ENCODE peak calls at places on chromosomes 12 and 14, in seven cellular contexts. One of them, this sample, is unnamed. For H3K27me3, the result is how much of the 10 kb centered on the place peaks cover.

GRCh38 chr14:23182372-23183014 is 967 bp downstream of the SLC7A8 start:
- DNase-seq in Panc1: no peak
- DNase-seq in GM23338: peak
- DNase-seq in upper lobe of right lung: peak
- DNase-seq in left ventricle myocardium inferior: no peak
- DNase-seq in hepatocyte: peak
- DNase-seq in CD8-positive, alpha-beta T cell: peak
- DNase-seq in this sample: peak

GRCh38 chr14:103104654-103105511 is 10.4 kb downstream of the EXOC3L4 start:
- DNase-seq in Panc1: no peak
- DNase-seq in GM23338: peak
- DNase-seq in upper lobe of right lung: peak
- DNase-seq in left ventricle myocardium inferior: peak
- DNase-seq in hepatocyte: peak
- DNase-seq in CD8-positive, alpha-beta T cell: peak
- DNase-seq in this sample: peak

GRCh38 chr14:22962061-22962676 is 5.3 kb upstream of the HAUS4 start:
- DNase-seq in Panc1: no peak
- DNase-seq in GM23338: no peak
- DNase-seq in upper lobe of right lung: no peak
- DNase-seq in left ventricle myocardium inferior: no peak
- DNase-seq in hepatocyte: no peak
- DNase-seq in CD8-positive, alpha-beta T cell: no peak
- DNase-seq in this sample: no peak

GRCh38 chr12:67855103-67855502 is 134.1 kb upstream of the IFNG-AS1 start:
- DNase-seq in Panc1: no peak
- DNase-seq in GM23338: no peak
- DNase-seq in upper lobe of right lung: no peak
- DNase-seq in left ventricle myocardium inferior: no peak
- DNase-seq in hepatocyte: no peak
- DNase-seq in CD8-positive, alpha-beta T cell: no peak
- DNase-seq in this sample: no peak

GRCh38 chr12:108745641-108746040 is 14.3 kb upstream of the CORO1C start:
- DNase-seq in Panc1: no peak
- DNase-seq in GM23338: no peak
- DNase-seq in upper lobe of right lung: no peak
- DNase-seq in left ventricle myocardium inferior: no peak
- DNase-seq in hepatocyte: no peak
- DNase-seq in CD8-positive, alpha-beta T cell: no peak
- DNase-seq in this sample: no peak

GRCh38 chr12:45729233-45730115 is at the start of gene ARID2:
- DNase-seq in Panc1: no peak
- DNase-seq in GM23338: peak
- DNase-seq in upper lobe of right lung: peak
- DNase-seq in left ventricle myocardium inferior: peak
- DNase-seq in hepatocyte: peak
- DNase-seq in CD8-positive, alpha-beta T cell: peak
- DNase-seq in this sample: peak

GRCh38 chr12:28938581-28939301 is 210.3 kb upstream of the FAR2 start:
- DNase-seq in Panc1: no peak
- DNase-seq in GM23338: no peak
- DNase-seq in upper lobe of right lung: no peak
- DNase-seq in left ventricle myocardium inferior: no peak
- DNase-seq in hepatocyte: no peak
- DNase-seq in CD8-positive, alpha-beta T cell: no peak
- DNase-seq in this sample: no peak

GRCh38 chr12:50665170-50665569 is 98.7 kb upstream of the ATF1 start:
- DNase-seq in Panc1: no peak
- DNase-seq in GM23338: no peak
- DNase-seq in upper lobe of right lung: no peak
- DNase-seq in left ventricle myocardium inferior: no peak
- DNase-seq in hepatocyte: no peak
- DNase-seq in CD8-positive, alpha-beta T cell: no peak
- DNase-seq in this sample: no peak

GRCh38 chr14:68168460-68169109 is 349.0 kb downstream of the RAD51B start:
- DNase-seq in Panc1: no peak
- DNase-seq in GM23338: no peak
- DNase-seq in upper lobe of right lung: no peak
- DNase-seq in left ventricle myocardium inferior: no peak
- DNase-seq in hepatocyte: no peak
- DNase-seq in CD8-positive, alpha-beta T cell: no peak
- DNase-seq in this sample: no peak

GRCh38 chr12:124646385-124647230 is 79.2 kb upstream of the NCOR2 start:
- DNase-seq in Panc1: no peak
- DNase-seq in GM23338: peak
- DNase-seq in upper lobe of right lung: peak
- DNase-seq in left ventricle myocardium inferior: no peak
- DNase-seq in hepatocyte: no peak
- DNase-seq in CD8-positive, alpha-beta T cell: peak
- DNase-seq in this sample: no peak

GRCh38 chr12:47841910-47842309 is 22.2 kb upstream of the HDAC7 start:
- DNase-seq in Panc1: no peak
- DNase-seq in GM23338: no peak
- DNase-seq in upper lobe of right lung: peak
- DNase-seq in left ventricle myocardium inferior: no peak
- DNase-seq in hepatocyte: peak
- DNase-seq in CD8-positive, alpha-beta T cell: no peak
- DNase-seq in this sample: no peak

GRCh38 chr12:77231548-77231947 is 166.2 kb upstream of the E2F7 start:
- DNase-seq in Panc1: no peak
- DNase-seq in GM23338: no peak
- DNase-seq in upper lobe of right lung: peak
- DNase-seq in left ventricle myocardium inferior: peak
- DNase-seq in hepatocyte: peak
- DNase-seq in CD8-positive, alpha-beta T cell: no peak
- DNase-seq in this sample: no peak

GRCh38 chr14:70827366-70828151 is 18.2 kb upstream of the MAP3K9 start:
- DNase-seq in Panc1: no peak
- DNase-seq in GM23338: no peak
- DNase-seq in upper lobe of right lung: no peak
- DNase-seq in left ventricle myocardium inferior: no peak
- DNase-seq in hepatocyte: peak
- DNase-seq in CD8-positive, alpha-beta T cell: no peak
- DNase-seq in this sample: no peak

GRCh38 chr12:98058838-98059237 is 456.6 kb upstream of the TMPO start:
- DNase-seq in Panc1: no peak
- DNase-seq in GM23338: no peak
- DNase-seq in upper lobe of right lung: no peak
- DNase-seq in left ventricle myocardium inferior: no peak
- DNase-seq in hepatocyte: no peak
- DNase-seq in CD8-positive, alpha-beta T cell: no peak
- DNase-seq in this sample: no peak

GRCh38 chr14:70655110-70655826 is 13.6 kb downstream of the TTC9 start:
- DNase-seq in Panc1: no peak
- DNase-seq in GM23338: peak
- DNase-seq in upper lobe of right lung: no peak
- DNase-seq in left ventricle myocardium inferior: no peak
- DNase-seq in hepatocyte: no peak
- DNase-seq in CD8-positive, alpha-beta T cell: peak
- DNase-seq in this sample: no peak

GRCh38 chr12:127619869-127620769 is 646.9 kb upstream of the TMEM132C start:
- DNase-seq in Panc1: no peak
- DNase-seq in GM23338: peak
- DNase-seq in upper lobe of right lung: no peak
- DNase-seq in left ventricle myocardium inferior: no peak
- DNase-seq in hepatocyte: peak
- DNase-seq in CD8-positive, alpha-beta T cell: no peak
- DNase-seq in this sample: no peak

GRCh38 chr14:66649515-66649914 is 141.6 kb downstream of the GPHN start:
- DNase-seq in Panc1: no peak
- DNase-seq in GM23338: no peak
- DNase-seq in upper lobe of right lung: no peak
- DNase-seq in left ventricle myocardium inferior: no peak
- DNase-seq in hepatocyte: no peak
- DNase-seq in CD8-positive, alpha-beta T cell: no peak
- DNase-seq in this sample: no peak

GRCh38 chr12:64666054-64666914 is 56.0 kb downstream of the RASSF3 start:
- DNase-seq in Panc1: no peak
- DNase-seq in GM23338: no peak
- DNase-seq in upper lobe of right lung: no peak
- DNase-seq in left ventricle myocardium inferior: no peak
- DNase-seq in hepatocyte: no peak
- DNase-seq in CD8-positive, alpha-beta T cell: no peak
- DNase-seq in this sample: no peak

GRCh38 chr14:36208690-36209278 is 32.3 kb upstream of the PTCSC3 start:
- DNase-seq in Panc1: no peak
- DNase-seq in GM23338: no peak
- DNase-seq in upper lobe of right lung: no peak
- DNase-seq in left ventricle myocardium inferior: no peak
- DNase-seq in hepatocyte: peak
- DNase-seq in CD8-positive, alpha-beta T cell: no peak
- DNase-seq in this sample: peak

GRCh38 chr12:52670961-52671360 is 9.2 kb downstream of the KRT1 start:
- DNase-seq in Panc1: no peak
- DNase-seq in GM23338: no peak
- DNase-seq in upper lobe of right lung: no peak
- DNase-seq in left ventricle myocardium inferior: no peak
- DNase-seq in hepatocyte: no peak
- DNase-seq in CD8-positive, alpha-beta T cell: no peak
- DNase-seq in this sample: no peak

GRCh38 chr12:52667931-52668330 is 12.3 kb downstream of the KRT1 start:
- DNase-seq in Panc1: no peak
- DNase-seq in GM23338: no peak
- DNase-seq in upper lobe of right lung: no peak
- DNase-seq in left ventricle myocardium inferior: no peak
- DNase-seq in hepatocyte: no peak
- DNase-seq in CD8-positive, alpha-beta T cell: no peak
- DNase-seq in this sample: no peak

GRCh38 chr12:52669426-52669825 is 10.8 kb downstream of the KRT1 start:
- DNase-seq in Panc1: no peak
- DNase-seq in GM23338: no peak
- DNase-seq in upper lobe of right lung: no peak
- DNase-seq in left ventricle myocardium inferior: no peak
- DNase-seq in hepatocyte: no peak
- DNase-seq in CD8-positive, alpha-beta T cell: no peak
- DNase-seq in this sample: no peak

GRCh38 chr12:52672321-52672933 is 7.8 kb downstream of the KRT1 start:
- DNase-seq in Panc1: no peak
- DNase-seq in GM23338: no peak
- DNase-seq in upper lobe of right lung: no peak
- DNase-seq in left ventricle myocardium inferior: no peak
- DNase-seq in hepatocyte: no peak
- DNase-seq in CD8-positive, alpha-beta T cell: no peak
- DNase-seq in this sample: peak

DNA sequence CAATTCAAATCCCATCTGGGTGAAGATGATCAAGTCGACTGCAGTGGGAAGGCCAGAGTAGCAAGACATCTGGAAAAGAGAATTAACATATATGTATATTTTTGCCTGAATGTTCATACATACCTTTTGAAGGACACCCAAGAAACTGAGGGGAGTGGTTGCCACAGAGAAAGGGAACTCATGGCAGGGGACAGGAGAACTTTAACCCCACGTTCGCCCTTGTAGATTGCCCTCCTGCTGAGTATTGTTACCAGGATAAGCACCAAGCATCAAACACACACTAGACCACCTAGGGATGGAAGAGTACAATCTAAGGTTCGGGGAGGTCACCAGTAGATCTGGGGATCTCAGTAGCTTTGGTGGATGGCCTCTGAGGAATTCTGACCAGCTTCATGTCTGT is 9.7 kb downstream of the KRT1 start:
- DNase-seq in Panc1: no peak
- DNase-seq in GM23338: no peak
- DNase-seq in upper lobe of right lung: no peak
- DNase-seq in left ventricle myocardium inferior: no peak
- DNase-seq in hepatocyte: no peak
- DNase-seq in CD8-positive, alpha-beta T cell: no peak
- DNase-seq in this sample: no peak
- H3K27me3 ChIP-seq in Panc1: under half
- H3K27me3 ChIP-seq in GM23338: under half
- H3K27me3 ChIP-seq in upper lobe of right lung: under half
- H3K27me3 ChIP-seq in left ventricle myocardium inferior: half or more
- H3K27me3 ChIP-seq in hepatocyte: under half
- H3K27me3 ChIP-seq in CD8-positive, alpha-beta T cell: under half
- H3K27me3 ChIP-seq in this sample: under half

DNA sequence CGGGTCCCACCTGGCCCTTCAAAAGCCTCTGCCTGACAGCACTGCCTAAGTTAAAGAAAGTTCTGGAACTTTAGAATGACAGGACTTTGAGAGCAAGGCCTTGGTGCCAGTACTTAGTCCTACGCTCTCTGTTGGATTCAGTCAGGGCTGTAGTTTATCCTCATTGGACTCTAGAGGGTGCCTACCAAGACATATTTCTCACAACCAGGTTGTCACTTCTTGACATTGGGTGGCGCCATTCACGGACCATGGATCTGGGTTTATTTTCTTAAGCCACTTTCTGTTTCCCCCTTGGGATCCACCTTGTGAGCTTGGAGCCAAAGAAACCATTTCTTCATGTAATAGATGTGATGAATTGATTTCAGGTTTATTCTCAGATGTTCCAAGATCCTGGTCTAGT is 787.0 kb upstream of the TBX3 start:
- DNase-seq in Panc1: no peak
- DNase-seq in GM23338: peak
- DNase-seq in upper lobe of right lung: no peak
- DNase-seq in left ventricle myocardium inferior: no peak
- DNase-seq in hepatocyte: no peak
- DNase-seq in CD8-positive, alpha-beta T cell: no peak
- DNase-seq in this sample: no peak
- TF ChIP-seq CTCF in Panc1: no peak
- TF ChIP-seq CTCF in GM23338: peak
- TF ChIP-seq CTCF in upper lobe of right lung: no peak
- TF ChIP-seq CTCF in left ventricle myocardium inferior: no peak
- TF ChIP-seq CTCF in hepatocyte: no peak
- TF ChIP-seq CTCF in CD8-positive, alpha-beta T cell: no peak
- TF ChIP-seq CTCF in this sample: no peak

DNA sequence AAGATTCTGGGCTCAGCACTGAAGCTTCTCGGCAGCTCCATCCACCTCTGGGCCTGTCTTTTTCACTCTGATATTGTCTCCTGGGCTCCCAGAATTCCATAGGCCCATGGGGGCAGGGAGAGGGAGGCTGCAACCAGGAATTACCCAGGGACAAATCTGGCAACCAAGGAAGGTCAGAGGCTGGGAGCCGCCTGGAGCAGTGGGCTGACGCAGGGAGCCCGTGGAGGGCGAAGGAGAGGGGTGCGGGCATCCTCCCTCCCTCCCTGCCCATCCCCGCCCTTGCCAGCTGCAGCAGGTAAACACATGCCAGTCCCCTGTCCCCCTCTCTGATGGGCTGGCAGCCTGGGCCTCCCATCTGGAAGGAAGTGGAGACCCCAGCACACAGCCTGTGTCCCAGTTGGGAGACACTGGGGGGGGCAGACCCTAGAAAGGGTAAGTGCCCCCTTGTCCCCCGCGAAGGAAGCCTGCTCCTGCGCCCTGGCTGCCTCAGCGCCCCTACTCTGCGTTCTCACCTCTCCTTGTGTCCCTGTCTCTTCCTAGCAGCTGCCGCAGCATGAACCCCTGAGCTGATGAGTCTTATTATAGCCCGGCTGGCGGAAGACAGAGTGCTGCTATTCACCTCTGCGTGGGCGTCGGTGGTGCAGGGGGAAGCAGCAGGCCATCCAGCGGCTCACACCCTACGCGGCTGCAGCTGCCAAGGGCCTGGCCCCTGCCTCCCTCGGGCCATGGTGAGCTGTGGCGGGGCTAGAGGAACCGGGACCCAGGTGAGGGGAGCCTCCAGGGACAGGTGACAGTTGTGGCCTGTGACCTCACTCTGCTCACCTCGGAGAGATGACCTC is 6.7 kb downstream of the LRTM2 start:
- DNase-seq in Panc1: no peak
- DNase-seq in GM23338: no peak
- DNase-seq in upper lobe of right lung: no peak
- DNase-seq in left ventricle myocardium inferior: no peak
- DNase-seq in hepatocyte: no peak
- DNase-seq in CD8-positive, alpha-beta T cell: no peak
- DNase-seq in this sample: no peak
- H3K27me3 ChIP-seq in Panc1: under half
- H3K27me3 ChIP-seq in GM23338: under half
- H3K27me3 ChIP-seq in upper lobe of right lung: half or more
- H3K27me3 ChIP-seq in left ventricle myocardium inferior: half or more
- H3K27me3 ChIP-seq in hepatocyte: under half
- H3K27me3 ChIP-seq in CD8-positive, alpha-beta T cell: under half
- H3K27me3 ChIP-seq in this sample: under half

GRCh38 chr14:37246427-37246829 is 48.7 kb downstream of the MIPOL1 start:
- DNase-seq in Panc1: no peak
- DNase-seq in GM23338: peak
- DNase-seq in upper lobe of right lung: no peak
- DNase-seq in left ventricle myocardium inferior: no peak
- DNase-seq in hepatocyte: peak
- DNase-seq in CD8-positive, alpha-beta T cell: no peak
- DNase-seq in this sample: no peak
- TF ChIP-seq CTCF in Panc1: peak
- TF ChIP-seq CTCF in GM23338: peak
- TF ChIP-seq CTCF in upper lobe of right lung: peak
- TF ChIP-seq CTCF in left ventricle myocardium inferior: peak
- TF ChIP-seq CTCF in hepatocyte: peak
- TF ChIP-seq CTCF in CD8-positive, alpha-beta T cell: peak
- TF ChIP-seq CTCF in this sample: peak

This sample was measured in Caco-2.